ENCODE peak calls at places on chromosomes 4 and X, in eight cellular contexts. One of them, this sample, is unnamed.

GRCh38 chr4:153344131-153345010 is at the start of gene MND1:
- DNase-seq in AG08395: peak; percentile 92
- DNase-seq in A172: peak; percentile 65
- DNase-seq in pons: peak; percentile 66
- DNase-seq in GM04504: peak; percentile 42
- DNase-seq in suprapubic skin: peak; percentile 84
- DNase-seq in pancreas: peak; percentile 92
- DNase-seq in osteocyte: peak; percentile 96
- DNase-seq in this sample: peak; percentile 72

GRCh38 chr4:147768113-147768512 is 36.2 kb downstream of the ARHGAP10 start:
- DNase-seq in AG08395: peak; percentile 60
- DNase-seq in A172: peak; percentile 88
- DNase-seq in pons: no peak
- DNase-seq in GM04504: peak; percentile 61
- DNase-seq in suprapubic skin: no peak
- DNase-seq in pancreas: no peak
- DNase-seq in osteocyte: no peak
- DNase-seq in this sample: no peak

GRCh38 chrX:72123471-72124185 is 8.1 kb downstream of the RTL5 start:
- DNase-seq in AG08395: peak; percentile 60
- DNase-seq in A172: peak; percentile 17
- DNase-seq in pons: no peak
- DNase-seq in GM04504: no peak
- DNase-seq in suprapubic skin: no peak
- DNase-seq in pancreas: no peak
- DNase-seq in osteocyte: no peak
- DNase-seq in this sample: no peak

GRCh38 chr4:8607603-8608481 is 15.3 kb downstream of the CPZ start:
- DNase-seq in AG08395: peak; percentile 64
- DNase-seq in A172: no peak
- DNase-seq in pons: no peak
- DNase-seq in GM04504: no peak
- DNase-seq in suprapubic skin: no peak
- DNase-seq in pancreas: peak; percentile 77
- DNase-seq in osteocyte: peak; percentile 91
- DNase-seq in this sample: peak; percentile 21

GRCh38 chrX:145881175-145881867 is 63.7 kb downstream of the SLITRK2 start:
- DNase-seq in AG08395: no peak
- DNase-seq in A172: no peak
- DNase-seq in pons: no peak
- DNase-seq in GM04504: no peak
- DNase-seq in suprapubic skin: no peak
- DNase-seq in pancreas: no peak
- DNase-seq in osteocyte: no peak
- DNase-seq in this sample: no peak

GRCh38 chr4:1784789-1785591 is 8.1 kb upstream of the FGFR3 start:
- DNase-seq in AG08395: no peak
- DNase-seq in A172: no peak
- DNase-seq in pons: no peak
- DNase-seq in GM04504: no peak
- DNase-seq in suprapubic skin: no peak
- DNase-seq in pancreas: no peak
- DNase-seq in osteocyte: no peak
- DNase-seq in this sample: no peak

GRCh38 chr4:151850751-151851150 is 89.9 kb upstream of the GATB start:
- DNase-seq in AG08395: peak; percentile 46
- DNase-seq in A172: no peak
- DNase-seq in pons: no peak
- DNase-seq in GM04504: peak; percentile 16
- DNase-seq in suprapubic skin: no peak
- DNase-seq in pancreas: no peak
- DNase-seq in osteocyte: no peak
- DNase-seq in this sample: no peak

GRCh38 chr4:153257151-153257620 is 52.9 kb downstream of the TRIM2 start:
- DNase-seq in AG08395: peak; percentile 82
- DNase-seq in A172: peak; percentile 68
- DNase-seq in pons: peak; percentile 72
- DNase-seq in GM04504: no peak
- DNase-seq in suprapubic skin: no peak
- DNase-seq in pancreas: no peak
- DNase-seq in osteocyte: peak; percentile 85
- DNase-seq in this sample: peak; percentile 65